ENCODE peak calls at places on chromosomes 1 and 21, in four cellular contexts. O, K, X and H are unnamed samples.

GRCh38 chr1:177209357-177209756 is 38.6 kb downstream of the BRINP2 start:
- DNase-seq in K (no peak), X (peak), O (peak), H (peak)

GRCh38 chr1:36612121-36612520 is 129.4 kb upstream of the CSF3R start:
- DNase-seq in K (no peak), O (no peak), X (no peak), H (no peak)

GRCh38 chr1:51661081-51661518 is 44.2 kb downstream of the OSBPL9 start:
- DNase-seq in O (peak), K (no peak), X (no peak), H (no peak)

GRCh38 chr1:156451486-156452184 is 48.9 kb downstream of the MEF2D start:
- DNase-seq in O (no peak), K (no peak), X (no peak), H (no peak)

GRCh38 chr21:29939859-29940245 is at the start of gene GRIK1:
- DNase-seq in X (no peak), K (peak), O (no peak), H (no peak)

GRCh38 chr21:41703857-41704501 is 62.9 kb downstream of the RIPK4 start:
- DNase-seq in K (peak), X (peak), O (no peak), H (no peak)

GRCh38 chr1:88595355-88595754 is 88.7 kb upstream of the PKN2 start:
- DNase-seq in O (peak), K (no peak), X (no peak), H (no peak)

GRCh38 chr1:56676571-56677035 is 31.5 kb downstream of the PRKAA2 start:
- DNase-seq in X (no peak), K (no peak), O (peak), H (no peak)

GRCh38 chr1:209590405-209590804 is 6.9 kb downstream of the CAMK1G start:
- DNase-seq in K (no peak), O (no peak), X (no peak), H (no peak)

GRCh38 chr1:70915258-70915657 is 132.4 kb downstream of the PTGER3 start:
- DNase-seq in K (no peak), X (no peak), O (no peak), H (no peak)

GRCh38 chr21:16502273-16502672 is 772.5 kb downstream of the USP25 start:
- DNase-seq in K (no peak), X (no peak), O (no peak), H (no peak)